ENCODE peak calls at places on chromosomes 11 and 22, in eight cellular contexts. One of them, this sample, is unnamed.

GRCh38 chr11:98772799-98773198 is 247.9 kb upstream of the CNTN5 start:
- DNase-seq in fibroblast of villous mesenchyme: no peak
- DNase-seq in PC-3: no peak
- DNase-seq in ovary: no peak
- DNase-seq in endothelial cell: no peak
- DNase-seq in spleen: no peak
- DNase-seq in A673: no peak
- DNase-seq in lung: no peak
- DNase-seq in this sample: no peak

GRCh38 chr11:134120921-134121526 is 52.2 kb downstream of the JAM3 start:
- DNase-seq in fibroblast of villous mesenchyme: peak
- DNase-seq in PC-3: no peak
- DNase-seq in ovary: peak
- DNase-seq in endothelial cell: peak
- DNase-seq in spleen: no peak
- DNase-seq in A673: no peak
- DNase-seq in lung: no peak
- DNase-seq in this sample: no peak

GRCh38 chr11:129285387-129285786 is 90.3 kb upstream of the BARX2 start:
- DNase-seq in fibroblast of villous mesenchyme: no peak
- DNase-seq in PC-3: no peak
- DNase-seq in ovary: no peak
- DNase-seq in endothelial cell: no peak
- DNase-seq in spleen: no peak
- DNase-seq in A673: no peak
- DNase-seq in lung: no peak
- DNase-seq in this sample: no peak

GRCh38 chr22:36391648-36392047 is 3.9 kb upstream of the MYH9 start:
- DNase-seq in fibroblast of villous mesenchyme: no peak
- DNase-seq in PC-3: no peak
- DNase-seq in ovary: no peak
- DNase-seq in endothelial cell: no peak
- DNase-seq in spleen: no peak
- DNase-seq in A673: no peak
- DNase-seq in lung: no peak
- DNase-seq in this sample: no peak

GRCh38 chr11:107713009-107713408 is 1.2 kb upstream of the SLN start:
- DNase-seq in fibroblast of villous mesenchyme: no peak
- DNase-seq in PC-3: no peak
- DNase-seq in ovary: no peak
- DNase-seq in endothelial cell: no peak
- DNase-seq in spleen: no peak
- DNase-seq in A673: no peak
- DNase-seq in lung: no peak
- DNase-seq in this sample: no peak

GRCh38 chr22:25564320-25564978 is at the start of gene GRK3:
- DNase-seq in fibroblast of villous mesenchyme: peak
- DNase-seq in PC-3: no peak
- DNase-seq in ovary: peak
- DNase-seq in endothelial cell: peak
- DNase-seq in spleen: peak
- DNase-seq in A673: peak
- DNase-seq in lung: peak
- DNase-seq in this sample: peak

GRCh38 chr22:44395116-44396005 is 82.6 kb upstream of the SHISAL1 start:
- DNase-seq in fibroblast of villous mesenchyme: no peak
- DNase-seq in PC-3: no peak
- DNase-seq in ovary: no peak
- DNase-seq in endothelial cell: no peak
- DNase-seq in spleen: peak
- DNase-seq in A673: no peak
- DNase-seq in lung: no peak
- DNase-seq in this sample: no peak

GRCh38 chr22:36875741-36876140 is 14.9 kb downstream of the NCF4 start:
- DNase-seq in fibroblast of villous mesenchyme: no peak
- DNase-seq in PC-3: no peak
- DNase-seq in ovary: no peak
- DNase-seq in endothelial cell: no peak
- DNase-seq in spleen: no peak
- DNase-seq in A673: no peak
- DNase-seq in lung: no peak
- DNase-seq in this sample: no peak

GRCh38 chr11:70656293-70656692 is 258.0 kb downstream of the CTTN start:
- DNase-seq in fibroblast of villous mesenchyme: no peak
- DNase-seq in PC-3: no peak
- DNase-seq in ovary: no peak
- DNase-seq in endothelial cell: no peak
- DNase-seq in spleen: no peak
- DNase-seq in A673: no peak
- DNase-seq in lung: no peak
- DNase-seq in this sample: no peak

GRCh38 chr11:110979696-110980095 is 265.8 kb upstream of the POU2AF2 start:
- DNase-seq in fibroblast of villous mesenchyme: no peak
- DNase-seq in PC-3: peak
- DNase-seq in ovary: no peak
- DNase-seq in endothelial cell: no peak
- DNase-seq in spleen: no peak
- DNase-seq in A673: no peak
- DNase-seq in lung: no peak
- DNase-seq in this sample: no peak

GRCh38 chr11:10540915-10541591 is at the start of gene RNF141:
- DNase-seq in fibroblast of villous mesenchyme: peak
- DNase-seq in PC-3: peak
- DNase-seq in ovary: peak
- DNase-seq in endothelial cell: peak
- DNase-seq in spleen: peak
- DNase-seq in A673: peak
- DNase-seq in lung: peak
- DNase-seq in this sample: peak

GRCh38 chr11:121416909-121417567 is 35.1 kb upstream of the SORL1 start:
- DNase-seq in fibroblast of villous mesenchyme: peak
- DNase-seq in PC-3: peak
- DNase-seq in ovary: peak
- DNase-seq in endothelial cell: no peak
- DNase-seq in spleen: peak
- DNase-seq in A673: peak
- DNase-seq in lung: peak
- DNase-seq in this sample: no peak

GRCh38 chr11:118374729-118375128 is 15.3 kb downstream of the UBE4A start:
- DNase-seq in fibroblast of villous mesenchyme: peak
- DNase-seq in PC-3: no peak
- DNase-seq in ovary: no peak
- DNase-seq in endothelial cell: no peak
- DNase-seq in spleen: no peak
- DNase-seq in A673: no peak
- DNase-seq in lung: no peak
- DNase-seq in this sample: no peak

GRCh38 chr22:45268167-45268957 is 16.4 kb upstream of the UPK3A start:
- DNase-seq in fibroblast of villous mesenchyme: peak
- DNase-seq in PC-3: no peak
- DNase-seq in ovary: peak
- DNase-seq in endothelial cell: peak
- DNase-seq in spleen: peak
- DNase-seq in A673: no peak
- DNase-seq in lung: no peak
- DNase-seq in this sample: peak

GRCh38 chr11:33530824-33531223 is 169.8 kb downstream of the C11orf91 start:
- DNase-seq in fibroblast of villous mesenchyme: peak
- DNase-seq in PC-3: peak
- DNase-seq in ovary: no peak
- DNase-seq in endothelial cell: no peak
- DNase-seq in spleen: no peak
- DNase-seq in A673: no peak
- DNase-seq in lung: no peak
- DNase-seq in this sample: no peak

GRCh38 chr22:46467006-46467405 is 70.4 kb downstream of the CELSR1 start:
- DNase-seq in fibroblast of villous mesenchyme: peak
- DNase-seq in PC-3: no peak
- DNase-seq in ovary: no peak
- DNase-seq in endothelial cell: no peak
- DNase-seq in spleen: no peak
- DNase-seq in A673: no peak
- DNase-seq in lung: no peak
- DNase-seq in this sample: no peak

GRCh38 chr11:111665779-111666178 is 63.5 kb downstream of the SIK2 start:
- DNase-seq in fibroblast of villous mesenchyme: peak
- DNase-seq in PC-3: peak
- DNase-seq in ovary: no peak
- DNase-seq in endothelial cell: peak
- DNase-seq in spleen: no peak
- DNase-seq in A673: peak
- DNase-seq in lung: no peak
- DNase-seq in this sample: peak

DNA sequence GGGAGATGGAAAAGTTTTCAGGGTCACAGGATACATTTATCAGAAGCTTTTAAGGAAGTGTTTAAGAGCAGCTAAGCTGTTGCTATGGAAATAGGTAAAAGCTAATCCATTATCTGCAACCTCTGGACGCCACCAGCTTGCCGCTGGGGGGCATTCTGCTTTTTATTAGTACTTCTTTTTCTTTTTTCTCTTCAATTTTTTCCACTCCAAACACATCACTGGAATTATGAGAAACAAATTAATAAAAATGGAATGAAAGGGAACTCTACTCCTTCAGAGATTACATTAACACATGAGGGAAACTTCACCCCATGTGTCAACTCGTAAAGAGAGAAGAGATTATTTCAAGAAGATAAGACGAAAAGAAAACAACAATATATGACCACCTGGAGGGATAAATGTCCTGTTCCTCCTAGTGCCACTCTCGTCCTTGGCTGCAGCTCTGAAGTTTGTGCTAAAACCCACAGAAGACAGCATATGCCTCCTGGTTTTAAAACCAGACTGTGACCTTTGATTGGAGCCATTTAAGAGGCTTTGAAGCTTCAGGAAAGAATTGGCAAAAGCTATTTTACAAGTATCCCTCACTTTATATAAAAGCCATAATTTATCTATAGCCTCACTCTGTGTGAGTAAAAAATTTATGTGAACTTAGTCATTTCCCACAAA is 972.8 kb downstream of the OPCML start:
- DNase-seq in fibroblast of villous mesenchyme: no peak
- DNase-seq in PC-3: no peak
- DNase-seq in ovary: no peak
- DNase-seq in endothelial cell: no peak
- DNase-seq in spleen: no peak
- DNase-seq in A673: no peak
- DNase-seq in lung: no peak
- DNase-seq in this sample: no peak
- TF ChIP-seq CTCF in fibroblast of villous mesenchyme: no peak
- TF ChIP-seq CTCF in PC-3: no peak
- TF ChIP-seq CTCF in ovary: no peak
- TF ChIP-seq CTCF in endothelial cell: no peak
- TF ChIP-seq CTCF in spleen: peak
- TF ChIP-seq CTCF in A673: no peak
- TF ChIP-seq CTCF in lung: no peak
- TF ChIP-seq CTCF in this sample: no peak

GRCh38 chr11:22599458-22599857 is 26.2 kb downstream of the FANCF start:
- DNase-seq in fibroblast of villous mesenchyme: no peak
- DNase-seq in PC-3: no peak
- DNase-seq in ovary: no peak
- DNase-seq in endothelial cell: no peak
- DNase-seq in spleen: no peak
- DNase-seq in A673: no peak
- DNase-seq in lung: no peak
- DNase-seq in this sample: no peak
- TF ChIP-seq CTCF in fibroblast of villous mesenchyme: no peak
- TF ChIP-seq CTCF in PC-3: no peak
- TF ChIP-seq CTCF in ovary: no peak
- TF ChIP-seq CTCF in endothelial cell: no peak
- TF ChIP-seq CTCF in spleen: no peak
- TF ChIP-seq CTCF in A673: no peak
- TF ChIP-seq CTCF in lung: no peak
- TF ChIP-seq CTCF in this sample: no peak

DNA sequence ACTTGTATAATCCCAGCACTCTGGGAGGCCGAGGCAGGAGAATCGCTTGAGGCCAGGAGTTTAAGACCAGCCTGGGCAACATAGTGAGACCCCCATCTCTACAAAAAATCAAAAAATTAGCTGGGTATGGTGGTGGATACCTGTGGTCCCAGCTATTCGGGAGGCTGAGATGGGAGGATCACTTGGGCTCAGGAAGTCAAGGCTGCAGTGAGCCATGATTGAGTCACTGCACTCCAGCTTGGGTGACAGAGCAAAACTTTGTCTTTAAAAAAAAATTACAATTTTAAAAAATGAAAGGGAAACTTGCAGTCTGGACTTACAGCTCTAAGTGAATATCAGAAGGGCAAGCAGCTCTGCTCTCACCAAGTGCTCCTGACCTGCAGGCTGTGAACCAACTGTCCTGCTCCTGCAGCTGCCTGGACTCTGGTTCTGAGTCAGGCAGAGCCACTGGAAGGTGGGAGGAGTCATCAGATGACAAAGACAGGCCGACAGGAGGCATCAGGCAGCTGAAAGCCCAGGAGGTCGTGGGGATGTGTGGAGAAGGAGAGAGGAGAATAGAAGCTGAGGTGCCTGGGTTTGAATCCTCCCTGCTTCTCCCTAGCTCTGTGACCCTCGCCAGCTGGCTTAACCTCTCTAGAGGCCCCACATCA is 9.6 kb downstream of the SMTNL1 start:
- DNase-seq in fibroblast of villous mesenchyme: peak
- DNase-seq in PC-3: peak
- DNase-seq in ovary: no peak
- DNase-seq in endothelial cell: no peak
- DNase-seq in spleen: no peak
- DNase-seq in A673: peak
- DNase-seq in lung: no peak
- DNase-seq in this sample: no peak
- TF ChIP-seq CTCF in fibroblast of villous mesenchyme: peak
- TF ChIP-seq CTCF in PC-3: peak
- TF ChIP-seq CTCF in ovary: no peak
- TF ChIP-seq CTCF in endothelial cell: no peak
- TF ChIP-seq CTCF in spleen: no peak
- TF ChIP-seq CTCF in A673: peak
- TF ChIP-seq CTCF in lung: no peak
- TF ChIP-seq CTCF in this sample: no peak

GRCh38 chr11:60878245-60879101 is 11.1 kb downstream of the ZP1 start:
- DNase-seq in fibroblast of villous mesenchyme: no peak
- DNase-seq in PC-3: no peak
- DNase-seq in ovary: no peak
- DNase-seq in endothelial cell: no peak
- DNase-seq in spleen: peak
- DNase-seq in A673: no peak
- DNase-seq in lung: no peak
- DNase-seq in this sample: no peak

GRCh38 chr11:60879104-60879503 is 11.8 kb downstream of the ZP1 start:
- DNase-seq in fibroblast of villous mesenchyme: no peak
- DNase-seq in PC-3: no peak
- DNase-seq in ovary: no peak
- DNase-seq in endothelial cell: no peak
- DNase-seq in spleen: no peak
- DNase-seq in A673: no peak
- DNase-seq in lung: no peak
- DNase-seq in this sample: no peak

GRCh38 chr11:60880189-60880588 is 12.8 kb downstream of the ZP1 start:
- DNase-seq in fibroblast of villous mesenchyme: no peak
- DNase-seq in PC-3: no peak
- DNase-seq in ovary: no peak
- DNase-seq in endothelial cell: no peak
- DNase-seq in spleen: no peak
- DNase-seq in A673: no peak
- DNase-seq in lung: no peak
- DNase-seq in this sample: no peak

GRCh38 chr11:60875856-60876485 is 8.6 kb downstream of the ZP1 start:
- DNase-seq in fibroblast of villous mesenchyme: no peak
- DNase-seq in PC-3: no peak
- DNase-seq in ovary: no peak
- DNase-seq in endothelial cell: no peak
- DNase-seq in spleen: peak
- DNase-seq in A673: no peak
- DNase-seq in lung: no peak
- DNase-seq in this sample: no peak

GRCh38 chr11:60880635-60881282 is 13.4 kb downstream of the ZP1 start:
- DNase-seq in fibroblast of villous mesenchyme: no peak
- DNase-seq in PC-3: no peak
- DNase-seq in ovary: no peak
- DNase-seq in endothelial cell: no peak
- DNase-seq in spleen: no peak
- DNase-seq in A673: no peak
- DNase-seq in lung: no peak
- DNase-seq in this sample: no peak
- TF ChIP-seq CTCF in fibroblast of villous mesenchyme: no peak
- TF ChIP-seq CTCF in PC-3: no peak
- TF ChIP-seq CTCF in ovary: no peak
- TF ChIP-seq CTCF in endothelial cell: no peak
- TF ChIP-seq CTCF in spleen: no peak
- TF ChIP-seq CTCF in A673: no peak
- TF ChIP-seq CTCF in lung: no peak
- TF ChIP-seq CTCF in this sample: no peak